ENCODE peak calls at places on chromosome 9, in eight cellular contexts. One of them, this sample, is unnamed.

GRCh38 chr9:93501406-93501805 is 48.0 kb upstream of the FAM120AOS start:
- DNase-seq in type B pancreatic cell: no peak
- DNase-seq in HFF-Myc: no peak
- DNase-seq in cardiac fibroblast: no peak
- DNase-seq in omental fat pad: no peak
- DNase-seq in GM12865: no peak
- DNase-seq in mesenchymal stem cell: peak
- DNase-seq in fibroblast of pulmonary artery: no peak
- DNase-seq in this sample: no peak

GRCh38 chr9:91034521-91034920 is 232.9 kb downstream of the SYK start:
- DNase-seq in type B pancreatic cell: no peak
- DNase-seq in HFF-Myc: no peak
- DNase-seq in cardiac fibroblast: no peak
- DNase-seq in omental fat pad: no peak
- DNase-seq in GM12865: no peak
- DNase-seq in mesenchymal stem cell: no peak
- DNase-seq in fibroblast of pulmonary artery: no peak
- DNase-seq in this sample: no peak

GRCh38 chr9:108478871-108479332 is 376.9 kb downstream of the ACTL7B start:
- DNase-seq in type B pancreatic cell: no peak
- DNase-seq in HFF-Myc: peak
- DNase-seq in cardiac fibroblast: peak
- DNase-seq in omental fat pad: no peak
- DNase-seq in GM12865: peak
- DNase-seq in mesenchymal stem cell: peak
- DNase-seq in fibroblast of pulmonary artery: peak
- DNase-seq in this sample: no peak

GRCh38 chr9:79256691-79257213 is 315.0 kb upstream of the TLE4 start:
- DNase-seq in type B pancreatic cell: no peak
- DNase-seq in HFF-Myc: peak
- DNase-seq in cardiac fibroblast: peak
- DNase-seq in omental fat pad: no peak
- DNase-seq in GM12865: no peak
- DNase-seq in mesenchymal stem cell: peak
- DNase-seq in fibroblast of pulmonary artery: peak
- DNase-seq in this sample: no peak

GRCh38 chr9:122827759-122828090 is 663 bp downstream of the PDCL start:
- DNase-seq in type B pancreatic cell: no peak
- DNase-seq in HFF-Myc: no peak
- DNase-seq in cardiac fibroblast: peak
- DNase-seq in omental fat pad: no peak
- DNase-seq in GM12865: no peak
- DNase-seq in mesenchymal stem cell: peak
- DNase-seq in fibroblast of pulmonary artery: peak
- DNase-seq in this sample: no peak

GRCh38 chr9:18115131-18115530 is 358.8 kb upstream of the ADAMTSL1 start:
- DNase-seq in type B pancreatic cell: no peak
- DNase-seq in HFF-Myc: no peak
- DNase-seq in cardiac fibroblast: peak
- DNase-seq in omental fat pad: no peak
- DNase-seq in GM12865: no peak
- DNase-seq in mesenchymal stem cell: no peak
- DNase-seq in fibroblast of pulmonary artery: peak
- DNase-seq in this sample: no peak

GRCh38 chr9:21682981-21683380 is 119.5 kb upstream of the MTAP start:
- DNase-seq in type B pancreatic cell: no peak
- DNase-seq in HFF-Myc: no peak
- DNase-seq in cardiac fibroblast: peak
- DNase-seq in omental fat pad: no peak
- DNase-seq in GM12865: no peak
- DNase-seq in mesenchymal stem cell: peak
- DNase-seq in fibroblast of pulmonary artery: peak
- DNase-seq in this sample: no peak

GRCh38 chr9:115957571-115957970 is 196.0 kb upstream of the PAPPA start:
- DNase-seq in type B pancreatic cell: no peak
- DNase-seq in HFF-Myc: no peak
- DNase-seq in cardiac fibroblast: no peak
- DNase-seq in omental fat pad: no peak
- DNase-seq in GM12865: no peak
- DNase-seq in mesenchymal stem cell: peak
- DNase-seq in fibroblast of pulmonary artery: no peak
- DNase-seq in this sample: no peak

GRCh38 chr9:132237481-132237880 is 75.6 kb downstream of the NTNG2 start:
- DNase-seq in type B pancreatic cell: no peak
- DNase-seq in HFF-Myc: no peak
- DNase-seq in cardiac fibroblast: no peak
- DNase-seq in omental fat pad: no peak
- DNase-seq in GM12865: no peak
- DNase-seq in mesenchymal stem cell: no peak
- DNase-seq in fibroblast of pulmonary artery: no peak
- DNase-seq in this sample: no peak

GRCh38 chr9:94867842-94868312 is 141.4 kb downstream of the AOPEP start:
- DNase-seq in type B pancreatic cell: no peak
- DNase-seq in HFF-Myc: peak
- DNase-seq in cardiac fibroblast: peak
- DNase-seq in omental fat pad: no peak
- DNase-seq in GM12865: no peak
- DNase-seq in mesenchymal stem cell: peak
- DNase-seq in fibroblast of pulmonary artery: peak
- DNase-seq in this sample: no peak

GRCh38 chr9:90310523-90310879 is 332.1 kb downstream of the DIRAS2 start:
- DNase-seq in type B pancreatic cell: no peak
- DNase-seq in HFF-Myc: no peak
- DNase-seq in cardiac fibroblast: no peak
- DNase-seq in omental fat pad: no peak
- DNase-seq in GM12865: no peak
- DNase-seq in mesenchymal stem cell: no peak
- DNase-seq in fibroblast of pulmonary artery: no peak
- DNase-seq in this sample: no peak

GRCh38 chr9:16213781-16214515 is 656.5 kb downstream of the BNC2 start:
- DNase-seq in type B pancreatic cell: no peak
- DNase-seq in HFF-Myc: no peak
- DNase-seq in cardiac fibroblast: peak
- DNase-seq in omental fat pad: no peak
- DNase-seq in GM12865: no peak
- DNase-seq in mesenchymal stem cell: no peak
- DNase-seq in fibroblast of pulmonary artery: peak
- DNase-seq in this sample: peak

GRCh38 chr9:98132806-98133631 is 14.0 kb upstream of the TRIM14 start:
- DNase-seq in type B pancreatic cell: no peak
- DNase-seq in HFF-Myc: no peak
- DNase-seq in cardiac fibroblast: no peak
- DNase-seq in omental fat pad: no peak
- DNase-seq in GM12865: peak
- DNase-seq in mesenchymal stem cell: no peak
- DNase-seq in fibroblast of pulmonary artery: no peak
- DNase-seq in this sample: no peak

GRCh38 chr9:92654481-92655301 is 15.2 kb downstream of the IPPK start:
- DNase-seq in type B pancreatic cell: no peak
- DNase-seq in HFF-Myc: no peak
- DNase-seq in cardiac fibroblast: no peak
- DNase-seq in omental fat pad: no peak
- DNase-seq in GM12865: no peak
- DNase-seq in mesenchymal stem cell: no peak
- DNase-seq in fibroblast of pulmonary artery: no peak
- DNase-seq in this sample: no peak

GRCh38 chr9:133604214-133604613 is 5.0 kb downstream of the FAM163B start:
- DNase-seq in type B pancreatic cell: no peak
- DNase-seq in HFF-Myc: no peak
- DNase-seq in cardiac fibroblast: peak
- DNase-seq in omental fat pad: no peak
- DNase-seq in GM12865: peak
- DNase-seq in mesenchymal stem cell: no peak
- DNase-seq in fibroblast of pulmonary artery: no peak
- DNase-seq in this sample: no peak

GRCh38 chr9:137429974-137430722 is 7.0 kb downstream of the NOXA1 start:
- DNase-seq in type B pancreatic cell: no peak
- DNase-seq in HFF-Myc: no peak
- DNase-seq in cardiac fibroblast: no peak
- DNase-seq in omental fat pad: no peak
- DNase-seq in GM12865: peak
- DNase-seq in mesenchymal stem cell: no peak
- DNase-seq in fibroblast of pulmonary artery: no peak
- DNase-seq in this sample: no peak

GRCh38 chr9:76835571-76836283 is 70.2 kb downstream of the PRUNE2 start:
- DNase-seq in type B pancreatic cell: no peak
- DNase-seq in HFF-Myc: peak
- DNase-seq in cardiac fibroblast: peak
- DNase-seq in omental fat pad: no peak
- DNase-seq in GM12865: no peak
- DNase-seq in mesenchymal stem cell: peak
- DNase-seq in fibroblast of pulmonary artery: peak
- DNase-seq in this sample: no peak

GRCh38 chr9:125649826-125650225 is 57.2 kb downstream of the MAPKAP1 start:
- DNase-seq in type B pancreatic cell: no peak
- DNase-seq in HFF-Myc: no peak
- DNase-seq in cardiac fibroblast: no peak
- DNase-seq in omental fat pad: no peak
- DNase-seq in GM12865: no peak
- DNase-seq in mesenchymal stem cell: peak
- DNase-seq in fibroblast of pulmonary artery: no peak
- DNase-seq in this sample: no peak

GRCh38 chr9:134284741-134285140 is 41.5 kb upstream of the RXRA start:
- DNase-seq in type B pancreatic cell: no peak
- DNase-seq in HFF-Myc: no peak
- DNase-seq in cardiac fibroblast: no peak
- DNase-seq in omental fat pad: no peak
- DNase-seq in GM12865: no peak
- DNase-seq in mesenchymal stem cell: no peak
- DNase-seq in fibroblast of pulmonary artery: no peak
- DNase-seq in this sample: no peak

GRCh38 chr9:134521817-134522501 is 119.6 kb upstream of the COL5A1 start:
- DNase-seq in type B pancreatic cell: no peak
- DNase-seq in HFF-Myc: no peak
- DNase-seq in cardiac fibroblast: no peak
- DNase-seq in omental fat pad: no peak
- DNase-seq in GM12865: no peak
- DNase-seq in mesenchymal stem cell: peak
- DNase-seq in fibroblast of pulmonary artery: no peak
- DNase-seq in this sample: no peak

GRCh38 chr9:19875291-19875910 is 86.6 kb upstream of the SLC24A2 start:
- DNase-seq in type B pancreatic cell: no peak
- DNase-seq in HFF-Myc: no peak
- DNase-seq in cardiac fibroblast: no peak
- DNase-seq in omental fat pad: no peak
- DNase-seq in GM12865: no peak
- DNase-seq in mesenchymal stem cell: no peak
- DNase-seq in fibroblast of pulmonary artery: peak
- DNase-seq in this sample: no peak

GRCh38 chr9:105678781-105679180 is 15.6 kb upstream of the TMEM38B start:
- DNase-seq in type B pancreatic cell: no peak
- DNase-seq in HFF-Myc: no peak
- DNase-seq in cardiac fibroblast: no peak
- DNase-seq in omental fat pad: no peak
- DNase-seq in GM12865: no peak
- DNase-seq in mesenchymal stem cell: no peak
- DNase-seq in fibroblast of pulmonary artery: no peak
- DNase-seq in this sample: no peak

This sample was measured in coronary artery.